ENCODE peak calls at places on chromosome 14, in six cellular contexts. W is hepatocyte; S is heart right ventricle; Z is left ventricle myocardium inferior; U is SJSA1; X is CD8-positive, alpha-beta memory T cell. T is an unnamed sample.

GRCh38 chr14:28785096-28785952 is 18.7 kb downstream of the FOXG1 start:
- DNase-seq in W (peak; percentile 32), S (no peak), Z (no peak), U (no peak), X (no peak), T (no peak)

GRCh38 chr14:32203928-32204357 is 874 bp upstream of the RNU6-8 start:
- DNase-seq in W (no peak), S (no peak), Z (peak; percentile 21), U (no peak), X (peak; percentile 46), T (no peak)

GRCh38 chr14:88983755-88984154 is 159.3 kb downstream of the TTC8 start:
- DNase-seq in W (peak; percentile 32), S (no peak), Z (no peak), U (peak; percentile 51), X (no peak), T (no peak)

GRCh38 chr14:96156804-96157760 is 47.6 kb upstream of the BDKRB2 start:
- DNase-seq in W (no peak), S (no peak), Z (no peak), U (peak; percentile 18), X (no peak), T (no peak)

GRCh38 chr14:31592619-31593018 is 31.4 kb downstream of the NUBPL start:
- DNase-seq in W (no peak), S (no peak), Z (no peak), U (no peak), X (no peak), T (no peak)

GRCh38 chr14:61186793-61187641 is 94.1 kb downstream of the TMEM30B start:
- DNase-seq in W (no peak), S (no peak), Z (no peak), U (no peak), X (no peak), T (no peak)

GRCh38 chr14:31440280-31440679 is 17.0 kb downstream of the DTD2 start:
- DNase-seq in W (no peak), S (no peak), Z (no peak), U (no peak), X (no peak), T (no peak)

GRCh38 chr14:35747379-35747778 is 61.7 kb downstream of the RALGAPA1 start:
- DNase-seq in W (no peak), S (no peak), Z (no peak), U (no peak), X (no peak), T (no peak)

GRCh38 chr14:69535230-69535848 is 39.3 kb downstream of the CCDC177 start:
- DNase-seq in W (peak; percentile 72), S (no peak), Z (no peak), U (no peak), X (no peak), T (no peak)

GRCh38 chr14:30624132-30624423 is 2.0 kb downstream of the SCFD1 start:
- DNase-seq in W (no peak), S (no peak), Z (no peak), U (no peak), X (no peak), T (no peak)

GRCh38 chr14:51419685-51420084 is 179.6 kb downstream of the TMX1 start:
- DNase-seq in W (no peak), S (no peak), Z (no peak), U (no peak), X (peak; percentile 67), T (no peak)

GRCh38 chr14:50834802-50835276 is 3.9 kb upstream of the NIN start:
- DNase-seq in W (no peak), S (no peak), Z (no peak), U (no peak), X (no peak), T (no peak)

GRCh38 chr14:101843665-101844064 is 82.2 kb downstream of the PPP2R5C start:
- DNase-seq in W (no peak), S (no peak), Z (no peak), U (no peak), X (peak; percentile 69), T (no peak)

GRCh38 chr14:90034156-90034555 is 27.6 kb upstream of the KCNK13 start:
- DNase-seq in W (no peak), S (no peak), Z (no peak), U (no peak), X (no peak), T (no peak)

GRCh38 chr14:90034835-90035525 is 26.8 kb upstream of the KCNK13 start:
- DNase-seq in W (no peak), S (no peak), Z (no peak), U (no peak), X (no peak), T (no peak)

GRCh38 chr14:90042587-90043252 is 19.1 kb upstream of the KCNK13 start:
- DNase-seq in W (no peak), S (no peak), Z (no peak), U (no peak), X (no peak), T (no peak)

GRCh38 chr14:90040411-90040810 is 21.4 kb upstream of the KCNK13 start:
- DNase-seq in W (no peak), S (no peak), Z (no peak), U (no peak), X (no peak), T (no peak)

GRCh38 chr14:90039253-90040010 is 22.4 kb upstream of the KCNK13 start:
- DNase-seq in W (no peak), S (no peak), Z (no peak), U (no peak), X (no peak), T (no peak)
- H3K27me3 ChIP-seq in W (no peaks in the 10 kb centered on the region), S (no peaks in the 10 kb centered on the region), Z (no peaks in the 10 kb centered on the region), U (no peaks in the 10 kb centered on the region), X (no peaks in the 10 kb centered on the region), T (no peaks in the 10 kb centered on the region)

GRCh38 chr14:95068521-95068920 is 88.8 kb downstream of the DICER1 start:
- DNase-seq in W (no peak), S (no peak), Z (no peak), U (peak; percentile 5), X (no peak), T (no peak)

GRCh38 chr14:95068091-95068490 is 89.2 kb downstream of the DICER1 start:
- DNase-seq in W (no peak), S (no peak), Z (no peak), U (peak; percentile 39), X (no peak), T (no peak)

GRCh38 chr14:95066427-95066986 is 90.8 kb downstream of the DICER1 start:
- DNase-seq in W (no peak), S (no peak), Z (no peak), U (no peak), X (no peak), T (no peak)

GRCh38 chr14:95069018-95069417 is 88.3 kb downstream of the DICER1 start:
- DNase-seq in W (no peak), S (no peak), Z (no peak), U (peak; percentile 31), X (no peak), T (no peak)

GRCh38 chr14:95067526-95067925 is 89.8 kb downstream of the DICER1 start:
- DNase-seq in W (no peak), S (no peak), Z (no peak), U (peak; percentile 12), X (no peak), T (no peak)
- H3K27me3 ChIP-seq in W (no peaks in the 10 kb centered on the region), S (peaks cover 31% of the 10 kb centered on the region), Z (peaks cover 61% of the 10 kb centered on the region), U (no peaks in the 10 kb centered on the region), X (no peaks in the 10 kb centered on the region), T (no peaks in the 10 kb centered on the region)

DNA sequence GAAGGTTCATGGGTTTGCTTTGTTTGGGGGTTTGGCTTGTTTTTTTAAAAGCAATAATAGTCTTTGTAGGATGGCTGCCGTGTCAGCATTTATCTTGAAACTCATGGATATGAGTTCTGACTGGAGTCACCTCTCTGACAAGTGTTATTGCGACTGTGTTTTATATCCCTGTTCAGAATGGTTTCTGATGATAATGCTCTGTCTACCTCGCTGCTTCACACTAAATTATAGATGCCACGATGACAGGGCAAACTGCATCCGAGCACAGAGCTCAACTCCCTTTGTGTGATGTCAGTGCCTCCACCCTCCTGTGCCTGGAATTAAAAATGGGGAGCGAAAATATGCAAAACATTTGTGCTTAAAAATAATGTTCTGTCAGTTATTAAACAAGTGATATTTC is 250.8 kb downstream of the EGLN3 start:
- DNase-seq in W (no peak), S (no peak), Z (no peak), U (no peak), X (no peak), T (no peak)
- H3K27me3 ChIP-seq in W (peaks cover 3% of the 10 kb centered on the region), S (peaks cover 3% of the 10 kb centered on the region), Z (peaks cover 4% of the 10 kb centered on the region), U (no peaks in the 10 kb centered on the region), X (no peaks in the 10 kb centered on the region), T (peaks cover 3% of the 10 kb centered on the region)

DNA sequence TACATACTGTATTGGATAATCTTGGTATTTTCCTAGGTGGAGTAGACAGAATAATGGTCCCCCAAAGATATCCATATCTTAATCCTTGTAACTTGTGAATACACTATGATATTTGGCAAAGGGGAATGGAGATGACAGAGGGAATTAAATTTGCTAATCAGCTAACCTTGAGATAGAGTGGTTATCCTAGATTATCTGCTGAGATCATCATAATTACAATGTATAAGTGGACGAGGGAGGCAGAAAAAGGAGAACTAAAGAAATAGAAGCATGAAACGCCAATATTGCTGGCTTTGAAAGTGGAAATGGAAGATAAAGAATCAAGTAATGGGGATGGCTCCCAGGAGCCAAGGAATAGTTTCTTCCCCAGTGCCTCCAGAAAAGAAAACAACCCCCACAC is 398.7 kb downstream of the NOVA1 start:
- DNase-seq in W (no peak), S (no peak), Z (no peak), U (no peak), X (no peak), T (no peak)
- H3K27me3 ChIP-seq in W (peaks cover 3% of the 10 kb centered on the region), S (no peaks in the 10 kb centered on the region), Z (peaks cover 8% of the 10 kb centered on the region), U (no peaks in the 10 kb centered on the region), X (no peaks in the 10 kb centered on the region), T (no peaks in the 10 kb centered on the region)

GRCh38 chr14:74240794-74241610 is 1.8 kb downstream of the VSX2 start:
- DNase-seq in W (no peak), S (no peak), Z (no peak), U (no peak), X (no peak), T (no peak)

GRCh38 chr14:74238974-74239847 is at the start of gene VSX2:
- DNase-seq in W (no peak), S (no peak), Z (no peak), U (no peak), X (no peak), T (no peak)

GRCh38 chr14:74242055-74243042 is 3.1 kb downstream of the VSX2 start:
- DNase-seq in W (no peak), S (no peak), Z (no peak), U (no peak), X (no peak), T (no peak)

GRCh38 chr14:74241611-74242005 is 2.4 kb downstream of the VSX2 start:
- DNase-seq in W (no peak), S (no peak), Z (no peak), U (no peak), X (no peak), T (no peak)

GRCh38 chr14:74239848-74240793 is 872 bp downstream of the VSX2 start:
- DNase-seq in W (no peak), S (no peak), Z (no peak), U (no peak), X (no peak), T (no peak)
- H3K27me3 ChIP-seq in W (peaks cover 93% of the 10 kb centered on the region), S (peaks cover 88% of the 10 kb centered on the region), Z (peaks cover 89% of the 10 kb centered on the region), U (peaks cover 59% of the 10 kb centered on the region), X (peaks cover 43% of the 10 kb centered on the region), T (peaks cover 75% of the 10 kb centered on the region)

T was measured in upper lobe of right lung.